ENCODE peak calls at places on chromosomes 13 and 19, in eight cellular contexts. V, Z, D, J, M, E, P and F are unnamed samples.

GRCh38 chr13:34931572-34931971 is 10.5 kb upstream of the NBEA start:
- DNase-seq in E (no peak), D (no peak), J (peak; percentile 17), Z (no peak), V (peak; percentile 31), M (no peak), P (no peak), F (peak; percentile 33)

GRCh38 chr19:42078058-42078457 is 2.1 kb downstream of the ZNF574 start:
- DNase-seq in P (no peak), J (no peak), M (no peak), E (no peak), V (no peak), Z (no peak), D (no peak), F (no peak)

GRCh38 chr19:52473655-52474350 is 20.4 kb downstream of the ZNF578 start:
- DNase-seq in D (no peak), M (no peak), V (no peak), E (no peak), J (no peak), P (no peak), Z (no peak), F (no peak)

GRCh38 chr19:480016-480855 is 16.1 kb upstream of the MADCAM1 start:
- DNase-seq in D (peak; percentile 55), M (peak; percentile 88), V (peak; percentile 58), Z (peak; percentile 82), J (peak; percentile 25), P (peak; percentile 86), E (peak; percentile 87), F (no peak)

GRCh38 chr13:51843529-51843928 is 1.4 kb downstream of the TMEM272 start:
- DNase-seq in J (no peak), D (no peak), M (no peak), E (no peak), V (no peak), Z (no peak), P (no peak), F (no peak)

GRCh38 chr13:110108348-110109139 is 198.4 kb downstream of the COL4A1 start:
- DNase-seq in Z (peak; percentile 88), M (peak; percentile 80), E (peak; percentile 70), D (peak; percentile 46), J (peak; percentile 86), P (peak; percentile 71), V (peak; percentile 87), F (peak; percentile 72)

GRCh38 chr13:50887153-50887552 is 22.4 kb upstream of the RNASEH2B start:
- DNase-seq in J (no peak), M (no peak), Z (no peak), E (no peak), D (no peak), V (no peak), P (no peak), F (no peak)

GRCh38 chr13:66341978-66342377 is 888.2 kb downstream of the PCDH9 start:
- DNase-seq in Z (no peak), V (no peak), E (no peak), J (no peak), D (no peak), P (no peak), M (no peak), F (no peak)

GRCh38 chr13:32261567-32261966 is 53.6 kb downstream of the ZAR1L start:
- DNase-seq in P (peak; percentile 55), D (peak; percentile 99), V (peak; percentile 94), Z (peak; percentile 88), M (peak; percentile 69), E (no peak), J (peak; percentile 95), F (peak; percentile 71)

GRCh38 chr13:103354189-103354588 is 288.0 kb upstream of the SLC10A2 start:
- DNase-seq in D (no peak), J (peak; percentile 7), M (no peak), V (no peak), P (no peak), E (no peak), Z (no peak), F (no peak)

DNA sequence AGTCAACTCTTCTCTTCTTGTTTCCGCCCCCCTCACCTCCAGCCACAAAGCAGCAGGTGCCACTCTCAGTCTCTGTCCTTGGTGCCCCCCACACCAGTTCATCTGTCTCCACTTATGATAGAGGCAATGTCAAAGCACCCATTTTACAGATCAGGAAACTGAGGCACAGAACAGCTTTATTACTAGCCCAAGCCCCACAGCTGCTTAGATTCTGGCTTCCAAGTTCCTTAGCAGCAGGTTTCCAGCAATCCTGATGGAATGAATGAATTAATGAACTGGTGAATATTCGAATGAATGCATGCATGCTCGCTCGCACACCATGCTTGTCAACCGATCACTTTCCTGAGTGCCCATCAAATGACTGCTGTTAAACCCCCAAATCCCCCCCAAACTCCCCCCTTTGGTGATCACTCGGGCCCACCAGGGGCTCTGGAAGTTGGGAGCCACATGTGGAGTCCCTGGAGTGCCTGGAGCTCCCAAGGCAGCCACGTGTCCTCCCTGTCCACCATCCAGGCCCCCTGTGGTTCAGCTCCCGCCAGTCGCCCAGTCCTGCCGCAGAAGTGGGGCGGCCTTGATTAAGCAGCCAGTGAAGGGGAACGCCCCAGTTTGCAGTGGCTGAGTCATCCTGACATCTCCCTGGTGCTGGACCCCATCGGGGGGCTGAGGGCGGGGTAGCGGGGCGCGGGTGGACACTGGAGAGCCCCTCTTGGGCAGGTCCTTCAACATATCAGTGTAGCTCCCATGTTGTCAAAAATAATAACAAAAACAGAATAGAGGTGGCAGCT is 6.8 kb downstream of the PTPRS start:
- DNase-seq in D (no peak), P (no peak), M (no peak), Z (no peak), J (no peak), E (no peak), V (no peak), F (no peak)
- H3K27me3 ChIP-seq in D (peaks cover 8% of the 10 kb centered on the region), P (no peaks in the 10 kb centered on the region), M (peaks cover 66% of the 10 kb centered on the region), Z (no peaks in the 10 kb centered on the region), J (peaks cover 12% of the 10 kb centered on the region), E (no peaks in the 10 kb centered on the region), V (no peaks in the 10 kb centered on the region), F (peaks cover 14% of the 10 kb centered on the region)

GRCh38 chr13:99988469-99989375 is 7.1 kb downstream of the ZIC2 start:
- DNase-seq in E (peak; percentile 79), Z (no peak), J (no peak), V (no peak), D (no peak), M (no peak), P (no peak), F (no peak)
- H3K4me3 ChIP-seq in E (peak overlapping the region; percentile 54), Z (no peak overlapping the region), J (no peak overlapping the region), V (no peak overlapping the region), D (no peak overlapping the region), M (no peak overlapping the region), P (no peak overlapping the region), F (no peak overlapping the region)

DNA sequence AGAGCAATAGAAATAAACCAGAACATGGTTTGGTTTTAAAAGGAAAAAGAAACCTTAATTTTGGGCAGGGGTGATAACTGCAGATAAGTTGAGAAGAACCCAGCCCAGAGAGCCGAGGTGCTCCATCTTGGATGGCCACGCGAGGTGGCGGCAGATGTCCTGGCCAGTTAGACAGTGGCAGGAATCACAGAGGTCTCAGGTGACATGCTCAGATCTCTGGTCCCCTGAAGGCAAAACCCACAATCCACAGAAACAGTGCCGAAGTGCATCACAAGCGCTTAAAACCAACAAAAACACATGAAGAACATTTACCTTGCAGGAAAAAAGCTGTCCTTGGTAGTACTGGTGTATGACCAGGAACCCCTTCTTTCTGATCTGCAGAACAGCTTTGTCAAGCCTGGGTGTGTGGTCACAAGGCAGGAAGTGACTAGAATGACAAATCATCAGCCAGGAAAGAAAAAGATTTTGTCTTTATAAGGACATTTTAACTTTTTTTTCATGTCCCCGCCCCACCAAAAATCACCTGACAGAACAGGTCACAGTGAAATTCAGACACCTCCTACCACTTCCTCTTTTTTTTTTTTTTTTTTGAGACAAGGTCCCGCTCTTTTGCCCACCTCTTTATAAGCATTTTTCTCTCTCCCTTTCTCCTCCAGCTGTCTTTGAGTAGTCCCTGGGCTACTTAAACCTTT is at the start of gene LCP1:
- DNase-seq in Z (peak; percentile 67), V (no peak), E (peak; percentile 16), P (peak; percentile 35), M (no peak), J (no peak), D (no peak), F (no peak)
- TF ChIP-seq CTCF in Z (no peak), V (no peak), E (no peak), P (no peak), M (no peak), J (no peak), D (no peak), F (no peak)

GRCh38 chr19:18606281-18607221 is at the start of gene CRLF1:
- DNase-seq in M (no peak), D (no peak), Z (no peak), E (peak; percentile 46), P (no peak), V (no peak), J (no peak), F (no peak)
- H3K27me3 ChIP-seq in M (peaks cover 96% of the 10 kb centered on the region), D (peaks cover 64% of the 10 kb centered on the region), Z (peaks cover 52% of the 10 kb centered on the region), E (peaks cover 96% of the 10 kb centered on the region), P (peaks cover 3% of the 10 kb centered on the region), V (peaks cover 73% of the 10 kb centered on the region), J (peaks cover 64% of the 10 kb centered on the region), F (peaks cover 32% of the 10 kb centered on the region)

DNA sequence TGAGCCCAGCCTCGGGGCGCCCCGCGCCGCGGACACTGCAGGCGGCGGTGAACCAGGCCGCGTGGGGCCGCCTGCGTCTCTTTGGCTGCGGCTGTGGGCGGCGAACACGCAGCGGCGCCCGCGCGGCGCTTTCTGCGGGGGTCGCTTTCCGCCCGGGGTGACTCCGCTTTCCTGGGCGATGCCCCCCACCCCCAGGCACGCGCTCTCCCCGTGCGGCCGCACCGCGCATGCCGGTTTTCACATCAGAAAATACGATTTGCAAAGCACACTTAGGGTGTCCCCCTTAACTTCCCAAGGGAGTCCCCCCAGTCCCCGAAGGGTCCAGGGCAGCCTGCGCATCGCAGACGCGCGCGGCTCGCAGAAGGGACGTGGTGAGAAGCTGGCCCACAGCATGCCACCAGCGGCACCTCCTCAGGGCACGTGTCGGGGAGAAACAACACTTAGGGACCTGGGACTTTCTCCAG is 5.3 kb downstream of the F7 start:
- DNase-seq in P (no peak), D (no peak), E (no peak), M (no peak), Z (peak; percentile 58), J (no peak), V (no peak), F (no peak)
- H3K4me3 ChIP-seq in P (no peak overlapping the region), D (no peak overlapping the region), E (peak overlapping the region; percentile 54), M (peak overlapping the region; percentile 68), Z (peak overlapping the region; percentile 40), J (no peak overlapping the region), V (no peak overlapping the region), F (no peak overlapping the region)

DNA sequence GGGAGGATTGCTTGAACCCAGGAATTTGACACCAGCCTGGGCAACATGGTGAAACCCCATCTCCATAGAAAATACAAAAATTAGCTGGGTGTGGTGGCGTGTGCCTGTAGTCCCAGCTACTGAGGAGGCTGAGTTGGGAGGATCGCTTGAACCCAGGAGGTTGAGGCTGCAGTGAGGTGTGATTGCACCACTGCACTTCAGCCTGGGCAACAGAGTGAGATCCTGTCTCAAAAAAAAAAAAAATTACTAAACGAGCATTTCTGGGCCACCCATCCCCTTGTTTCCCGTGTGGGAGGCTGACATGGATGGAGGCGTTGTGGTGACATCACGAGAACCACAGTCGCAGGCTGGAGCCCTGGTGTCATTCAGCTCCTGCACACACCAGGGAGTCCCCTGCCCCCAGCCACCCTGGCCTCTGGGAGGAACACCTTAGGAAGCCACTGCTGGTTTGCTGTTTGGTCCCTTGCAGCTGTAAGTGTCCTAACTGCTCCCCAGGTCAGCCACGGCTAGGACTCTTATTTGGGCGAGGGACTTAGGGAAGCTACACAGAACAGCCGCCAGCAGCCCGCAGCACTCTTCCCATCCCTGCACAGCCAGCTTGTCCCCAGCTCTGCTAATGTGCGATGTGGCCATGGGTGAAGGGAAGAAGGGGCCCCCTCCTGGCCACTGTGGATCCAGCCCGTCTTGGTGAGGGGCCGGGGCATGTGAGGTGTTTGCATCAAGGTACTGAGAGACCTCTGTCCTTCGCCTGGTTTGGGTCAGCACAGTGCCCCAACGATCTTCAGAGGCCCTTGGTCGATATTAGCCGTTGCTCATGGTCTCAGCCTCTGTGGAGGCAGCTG is 12.7 kb downstream of the NKPD1 start:
- DNase-seq in J (no peak), Z (no peak), E (peak; percentile 77), M (no peak), D (no peak), P (no peak), V (no peak), F (no peak)
- TF ChIP-seq CTCF in J (no peak), Z (no peak), E (peak; percentile 55), M (no peak), D (no peak), P (no peak), V (peak; percentile 32), F (no peak)